ENCODE peak calls at places on chromosomes 13 and 19, in five cellular contexts. G, U, T, J and E are unnamed samples.

GRCh38 chr19:15331419-15332310 is 674 bp downstream of the BRD4 start:
- DNase-seq in G (peak; percentile 55), T (no peak), U (no peak), J (peak; percentile 37), E (no peak)

GRCh38 chr13:30175166-30175565 is 132.2 kb downstream of the KATNAL1 start:
- DNase-seq in J (no peak), U (no peak), G (no peak), T (no peak), E (no peak)

GRCh38 chr13:51599444-51600176 is 15.3 kb downstream of the WDFY2 start:
- DNase-seq in J (no peak), T (no peak), G (no peak), U (no peak), E (no peak)

GRCh38 chr19:17751103-17751911 is at the start of gene FCHO1:
- DNase-seq in J (peak; percentile 85), U (no peak), G (no peak), T (no peak), E (no peak)

GRCh38 chr13:113485545-113485944 is 5.0 kb downstream of the DCUN1D2 start:
- DNase-seq in J (no peak), U (no peak), G (no peak), T (no peak), E (no peak)

GRCh38 chr19:47102561-47103135 is 10.9 kb downstream of the ZC3H4 start:
- DNase-seq in U (no peak), J (no peak), T (no peak), G (no peak), E (no peak)

GRCh38 chr19:43780706-43781525 is at the start of gene KCNN4:
- DNase-seq in U (no peak), G (peak; percentile 53), T (peak; percentile 76), J (peak; percentile 54), E (peak; percentile 18)

GRCh38 chr19:54473071-54473941 is at the start of gene CDC42EP5:
- DNase-seq in J (no peak), G (peak; percentile 80), U (peak; percentile 71), T (peak; percentile 84), E (peak; percentile 81)

GRCh38 chr19:7863157-7863970 is 10.8 kb downstream of the PRR36 start:
- DNase-seq in J (no peak), G (no peak), T (no peak), U (no peak), E (no peak)

GRCh38 chr13:24381539-24382265 is 72.3 kb downstream of the C1QTNF9 start:
- DNase-seq in G (peak; percentile 4), T (no peak), J (no peak), U (no peak), E (no peak)